ENCODE peak calls at places on chromosomes 1 and 21, in ten cellular contexts. Y is left ventricle myocardium inferior, P is PC-3, Z is AG04450, I is lower leg skin, L is dorsolateral prefrontal cortex, H is spleen, Q is coronary artery, B is lower lobe of right lung, C is IMR-90. K is an unnamed sample.
A peak's percentile ranks its signal among the peaks of the same experiment; 100 is the strongest.

GRCh38 chr21:46421756-46422555 is 36.7 kb upstream of the DIP2A start:
- DNase-seq in Y (no peak), P (no peak), Z (no peak), I (no peak), L (no peak), H (no peak), Q (no peak), B (no peak), C (no peak), K (peak; percentile 66)

GRCh38 chr1:116325104-116325503 is 47.9 kb upstream of the ATP1A1 start:
- DNase-seq in Y (no peak), P (no peak), Z (no peak), I (no peak), L (no peak), H (no peak), Q (no peak), B (no peak), C (no peak), K (no peak)

GRCh38 chr1:54324031-54324654 is 82.1 kb downstream of the SSBP3 start:
- DNase-seq in Y (peak; percentile 43), P (no peak), Z (no peak), I (no peak), L (no peak), H (no peak), Q (no peak), B (no peak), C (peak; percentile 19), K (no peak)

GRCh38 chr1:17565551-17565971 is 26.1 kb downstream of the ARHGEF10L start:
- DNase-seq in Y (no peak), P (no peak), Z (no peak), I (no peak), L (no peak), H (no peak), Q (no peak), B (no peak), C (no peak), K (no peak)

GRCh38 chr1:162741574-162741973 is 48.9 kb upstream of the HSD17B7 start:
- DNase-seq in Y (no peak), P (no peak), Z (no peak), I (no peak), L (no peak), H (no peak), Q (no peak), B (no peak), C (no peak), K (no peak)

GRCh38 chr1:110230381-110231199 is 20.5 kb downstream of the KCNC4 start:
- DNase-seq in Y (no peak), P (no peak), Z (no peak), I (no peak), L (no peak), H (no peak), Q (no peak), B (no peak), C (no peak), K (no peak)

GRCh38 chr1:26490155-26490554 is 17.9 kb downstream of the HMGN2 start:
- DNase-seq in Y (no peak), P (no peak), Z (no peak), I (no peak), L (no peak), H (no peak), Q (no peak), B (no peak), C (no peak), K (no peak)

GRCh38 chr1:187433598-187433997 is 604.8 kb downstream of the PLA2G4A start:
- DNase-seq in Y (no peak), P (no peak), Z (peak; percentile 13), I (no peak), L (no peak), H (no peak), Q (no peak), B (no peak), C (peak; percentile 59), K (no peak)

GRCh38 chr1:184160236-184160635 is 108.7 kb downstream of the TSEN15 start:
- DNase-seq in Y (no peak), P (peak; percentile 50), Z (no peak), I (no peak), L (no peak), H (no peak), Q (no peak), B (no peak), C (peak; percentile 90), K (no peak)

GRCh38 chr1:246971322-246971721 is 36.5 kb downstream of the ZNF695 start:
- DNase-seq in Y (peak; percentile 61), P (peak; percentile 31), Z (no peak), I (no peak), L (peak; percentile 77), H (peak; percentile 81), Q (no peak), B (peak; percentile 57), C (peak; percentile 13), K (peak; percentile 66)

GRCh38 chr1:230068952-230069684 is 2.1 kb downstream of the GALNT2 start:
- DNase-seq in Y (no peak), P (peak; percentile 65), Z (no peak), I (no peak), L (no peak), H (no peak), Q (no peak), B (no peak), C (no peak), K (no peak)

GRCh38 chr1:232873931-232874330 is 68.7 kb downstream of the MAP10 start:
- DNase-seq in Y (no peak), P (no peak), Z (no peak), I (no peak), L (no peak), H (no peak), Q (no peak), B (no peak), C (no peak), K (no peak)

GRCh38 chr1:245043617-245043952 is 111.2 kb upstream of the KIF26B start:
- DNase-seq in Y (no peak), P (no peak), Z (no peak), I (no peak), L (no peak), H (no peak), Q (no peak), B (no peak), C (no peak), K (no peak)

GRCh38 chr21:44966135-44967081 is 26.6 kb downstream of the SLX9 start:
- DNase-seq in Y (peak; percentile 75), P (no peak), Z (no peak), I (no peak), L (no peak), H (no peak), Q (no peak), B (peak; percentile 71), C (no peak), K (no peak)
- H3K4me3 ChIP-seq in Y (peak overlapping the region; percentile 14), P (no peak overlapping the region), Z (no peak overlapping the region), I (no peak overlapping the region), L (no peak overlapping the region), H (no peak overlapping the region), Q (peak overlapping the region; percentile 57), B (no peak overlapping the region), C (no peak overlapping the region), K (no peak overlapping the region)

GRCh38 chr1:206939131-206939530 is 7.1 kb downstream of the PIGR start:
- DNase-seq in Y (no peak), P (no peak), Z (no peak), I (no peak), L (no peak), H (no peak), Q (no peak), B (no peak), C (no peak), K (no peak)

GRCh38 chr1:206939841-206940587 is 6.3 kb downstream of the PIGR start:
- DNase-seq in Y (no peak), P (no peak), Z (no peak), I (no peak), L (no peak), H (no peak), Q (no peak), B (no peak), C (no peak), K (no peak)

GRCh38 chr1:206940588-206940936 is 5.7 kb downstream of the PIGR start:
- DNase-seq in Y (no peak), P (no peak), Z (no peak), I (no peak), L (no peak), H (no peak), Q (no peak), B (no peak), C (no peak), K (no peak)

GRCh38 chr1:206944703-206945102 is 1.6 kb downstream of the PIGR start:
- DNase-seq in Y (no peak), P (no peak), Z (no peak), I (no peak), L (no peak), H (no peak), Q (no peak), B (no peak), C (no peak), K (no peak)

DNA sequence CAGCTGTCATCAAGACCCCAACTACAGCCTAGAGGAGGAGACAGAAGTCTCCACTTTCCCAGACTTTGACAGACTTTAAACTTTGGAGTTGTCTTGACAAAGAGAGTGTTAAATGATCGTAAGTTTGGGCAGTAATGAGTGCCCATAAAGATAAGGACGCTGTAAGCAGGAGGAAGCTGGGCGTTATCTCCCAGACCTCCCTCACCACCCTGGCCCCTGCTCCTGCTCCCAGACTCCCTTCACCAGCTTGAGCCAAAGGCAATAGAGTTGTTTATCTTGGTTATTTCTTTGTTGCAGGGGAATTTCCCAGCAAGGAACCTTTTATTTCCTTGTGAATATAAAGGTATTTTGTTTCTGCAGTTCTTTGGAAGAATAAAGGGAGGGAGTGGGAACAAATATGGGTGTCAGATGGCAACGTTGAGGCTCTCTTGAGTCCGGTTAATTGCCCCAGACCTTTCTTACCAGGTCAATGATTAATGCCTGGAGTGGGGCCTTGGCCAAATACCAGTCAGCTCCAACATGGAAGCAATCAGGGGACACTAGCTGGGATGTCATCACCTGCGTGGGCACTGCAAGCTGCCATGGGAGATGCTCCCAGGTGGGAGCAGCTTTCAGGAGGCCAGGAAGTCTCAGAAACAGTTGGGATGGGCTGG is 4.4 kb downstream of the PIGR start:
- DNase-seq in Y (no peak), P (no peak), Z (no peak), I (no peak), L (no peak), H (no peak), Q (no peak), B (no peak), C (no peak), K (no peak)
- H3K4me3 ChIP-seq in Y (no peak overlapping the region), P (no peak overlapping the region), Z (no peak overlapping the region), I (no peak overlapping the region), L (no peak overlapping the region), H (no peak overlapping the region), Q (no peak overlapping the region), B (no peak overlapping the region), C (no peak overlapping the region), K (no peak overlapping the region)

GRCh38 chr1:6971699-6972098 is 186.4 kb downstream of the CAMTA1 start:
- DNase-seq in Y (no peak), P (no peak), Z (no peak), I (no peak), L (no peak), H (no peak), Q (no peak), B (no peak), C (no peak), K (peak; percentile 21)
- H3K4me3 ChIP-seq in Y (no peak overlapping the region), P (no peak overlapping the region), Z (no peak overlapping the region), I (no peak overlapping the region), L (no peak overlapping the region), H (no peak overlapping the region), Q (no peak overlapping the region), B (no peak overlapping the region), C (no peak overlapping the region), K (no peak overlapping the region)

DNA sequence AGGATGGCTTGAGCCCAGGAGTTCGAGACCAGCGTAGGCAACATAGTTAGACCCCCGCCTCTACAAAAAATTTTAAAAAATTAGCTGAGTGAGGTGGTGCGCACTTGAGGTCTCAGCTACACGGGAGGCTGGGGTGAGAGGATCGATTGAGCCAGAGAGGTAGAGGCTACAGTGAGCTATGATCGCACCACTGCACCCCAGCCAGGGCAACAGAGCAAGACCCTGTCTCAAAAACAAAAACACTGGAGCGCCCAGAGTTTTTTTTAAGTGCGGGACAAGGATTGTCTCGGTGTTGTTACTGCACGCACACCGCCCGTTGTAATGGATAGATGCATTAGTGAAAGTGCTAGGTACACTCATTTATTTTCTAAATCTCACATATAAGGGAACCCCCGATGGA is 37.1 kb downstream of the PIK3CD start:
- DNase-seq in Y (no peak), P (no peak), Z (no peak), I (no peak), L (no peak), H (no peak), Q (no peak), B (no peak), C (no peak), K (no peak)
- H3K4me3 ChIP-seq in Y (peak overlapping the region; percentile 78), P (peak overlapping the region; percentile 95), Z (peak overlapping the region; percentile 66), I (no peak overlapping the region), L (peak overlapping the region; percentile 60), H (peak overlapping the region; percentile 61), Q (peak overlapping the region; percentile 88), B (peak overlapping the region; percentile 66), C (no peak overlapping the region), K (no peak overlapping the region)